ENCODE peak calls at places on chromosomes 3 and 15, in nine cellular contexts. D is ovary, I is A549, N is sigmoid colon, T is HepG2, C is stomach, V is SK-N-SH, U is suprapubic skin, J is esophagus muscularis mucosa. X is an unnamed sample.

GRCh38 chr3:71753716-71754609 is at the start of gene GPR27:
- DNase-seq in V (peak; percentile 85), I (peak; percentile 59), D (peak; percentile 8), J (no peak), C (no peak), U (no peak), N (no peak), T (no peak), X (no peak)

GRCh38 chr15:93049914-93050534 is 39.0 kb downstream of the RGMA start:
- DNase-seq in D (no peak), V (no peak), N (no peak), C (no peak), I (no peak), T (no peak), J (no peak), U (peak; percentile 70), X (no peak)

GRCh38 chr3:137012097-137012501 is 54.3 kb downstream of the IL20RB start:
- DNase-seq in V (no peak), T (no peak), C (no peak), J (peak; percentile 89), D (no peak), N (no peak), U (no peak), I (no peak), X (no peak)

GRCh38 chr3:196471551-196471950 is 32.0 kb downstream of the RNF168 start:
- DNase-seq in T (no peak), C (no peak), J (no peak), U (no peak), D (no peak), I (no peak), N (no peak), V (no peak), X (no peak)

GRCh38 chr15:69388259-69388658 is 25.9 kb upstream of the KIF23 start:
- DNase-seq in J (no peak), N (no peak), U (no peak), C (no peak), T (no peak), V (no peak), I (no peak), D (no peak), X (no peak)

GRCh38 chr15:88849376-88850122 is 45.8 kb downstream of the HAPLN3 start:
- DNase-seq in J (no peak), N (no peak), T (no peak), U (no peak), I (no peak), C (no peak), V (no peak), D (no peak), X (no peak)

GRCh38 chr15:67067161-67067853 is 1.9 kb downstream of the SMAD3 start:
- DNase-seq in N (no peak), D (no peak), J (no peak), V (no peak), T (no peak), I (no peak), U (no peak), C (no peak), X (no peak)

GRCh38 chr15:88032787-88033186 is 223.8 kb downstream of the NTRK3 start:
- DNase-seq in J (no peak), D (no peak), V (no peak), T (no peak), N (no peak), U (no peak), I (no peak), C (no peak), X (no peak)

GRCh38 chr3:42507751-42508335 is 5.4 kb downstream of the VIPR1 start:
- DNase-seq in U (peak; percentile 77), I (no peak), D (no peak), V (no peak), T (no peak), J (no peak), N (peak; percentile 29), C (no peak), X (peak; percentile 59)

GRCh38 chr3:37453393-37454391 is 279.3 kb upstream of the LRRFIP2 start:
- DNase-seq in D (peak; percentile 23), N (peak; percentile 83), T (peak; percentile 10), U (no peak), V (peak; percentile 77), C (peak; percentile 41), I (no peak), J (peak; percentile 94), X (peak; percentile 40)

GRCh38 chr3:4125576-4125975 is 177.6 kb upstream of the SETMAR start:
- DNase-seq in D (no peak), J (no peak), T (no peak), N (no peak), I (no peak), C (no peak), V (no peak), U (no peak), X (no peak)

GRCh38 chr15:76823903-76824302 is 81.2 kb downstream of the SCAPER start:
- DNase-seq in J (no peak), D (no peak), T (no peak), N (no peak), V (no peak), C (no peak), U (no peak), I (no peak), X (no peak)

GRCh38 chr3:101379695-101380376 is 59.5 kb upstream of the IMPG2 start:
- DNase-seq in N (no peak), V (no peak), C (no peak), U (no peak), I (no peak), J (no peak), T (no peak), D (no peak), X (no peak)

DNA sequence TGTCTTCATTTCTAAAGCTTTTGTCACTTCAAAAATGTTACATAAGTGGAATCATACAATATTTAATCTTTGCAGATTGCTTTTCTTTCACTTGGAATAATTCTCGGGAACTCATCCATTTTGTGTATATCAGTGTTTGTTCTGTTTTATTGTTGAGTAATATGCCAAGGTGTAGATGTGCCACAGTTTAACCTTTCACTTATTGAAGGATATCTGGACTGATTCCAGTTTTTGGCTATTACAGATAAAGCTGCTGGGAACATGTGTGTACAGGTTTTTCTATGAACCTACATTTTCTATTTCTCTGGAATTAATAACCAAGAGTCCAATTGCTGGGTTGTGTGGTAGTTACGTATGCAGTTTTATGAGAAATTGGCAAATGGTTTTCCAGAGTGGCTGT is 334.9 kb downstream of the PTPRG start:
- DNase-seq in V (no peak), T (no peak), U (no peak), I (no peak), C (no peak), J (no peak), D (no peak), N (no peak), X (no peak)
- TF ChIP-seq EP300 in V (no peak), T (no peak), U (no peak), I (no peak), C (no peak), J (no peak), D (no peak), N (no peak), X (no peak)

DNA sequence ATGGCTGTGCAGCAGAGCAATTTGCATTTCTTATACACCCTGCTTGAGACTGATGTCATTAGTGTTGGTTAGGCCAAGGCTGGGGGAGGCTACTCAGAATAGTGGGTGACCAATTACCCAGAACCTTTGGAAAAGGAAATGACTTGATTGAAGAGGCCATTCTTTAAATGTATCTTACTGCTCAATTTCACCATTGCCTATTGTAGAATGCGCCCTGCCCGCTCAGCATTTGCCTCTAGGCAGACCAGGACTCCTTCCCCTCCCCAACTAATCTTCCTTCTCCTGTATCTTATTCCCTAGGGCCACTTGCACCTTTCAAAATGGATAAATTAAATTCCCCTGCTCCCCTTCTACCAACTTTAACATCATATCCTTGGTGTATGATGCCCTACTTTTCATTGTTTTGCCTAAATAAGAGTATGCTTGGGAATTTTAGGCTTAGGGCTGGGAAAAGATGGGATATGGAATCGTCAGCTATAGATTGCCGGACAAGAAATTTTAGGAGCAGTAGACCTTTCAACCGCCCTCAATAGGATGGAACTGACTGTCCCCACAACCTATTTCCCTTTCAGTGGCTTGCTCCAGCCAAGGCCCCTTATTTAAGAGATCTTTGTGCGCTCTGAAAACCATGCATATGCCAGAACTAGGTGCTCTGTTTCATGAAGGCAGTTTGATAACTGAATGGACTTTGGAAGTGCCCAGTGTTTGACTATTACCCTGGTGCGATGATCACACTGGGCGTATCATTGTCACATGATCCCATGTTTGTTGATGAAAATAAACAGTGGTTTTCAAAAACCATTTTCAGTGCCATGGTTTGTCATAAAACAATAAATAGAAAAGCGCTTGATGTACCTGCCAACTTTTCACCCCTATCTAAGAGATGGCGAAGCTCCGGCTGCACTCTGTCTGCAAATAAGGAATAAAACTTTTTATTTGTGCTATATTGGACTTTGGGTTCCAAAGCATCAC is 74.4 kb upstream of the TSEN2 start:
- DNase-seq in T (peak; percentile 88), D (no peak), C (peak; percentile 33), V (no peak), U (no peak), N (no peak), I (no peak), J (peak; percentile 70), X (peak; percentile 62)
- H3K4me3 ChIP-seq in T (no peak overlapping the region), D (no peak overlapping the region), C (no peak overlapping the region), V (no peak overlapping the region), U (no peak overlapping the region), N (no peak overlapping the region), I (no peak overlapping the region), J (no peak overlapping the region), X (no peak overlapping the region)

DNA sequence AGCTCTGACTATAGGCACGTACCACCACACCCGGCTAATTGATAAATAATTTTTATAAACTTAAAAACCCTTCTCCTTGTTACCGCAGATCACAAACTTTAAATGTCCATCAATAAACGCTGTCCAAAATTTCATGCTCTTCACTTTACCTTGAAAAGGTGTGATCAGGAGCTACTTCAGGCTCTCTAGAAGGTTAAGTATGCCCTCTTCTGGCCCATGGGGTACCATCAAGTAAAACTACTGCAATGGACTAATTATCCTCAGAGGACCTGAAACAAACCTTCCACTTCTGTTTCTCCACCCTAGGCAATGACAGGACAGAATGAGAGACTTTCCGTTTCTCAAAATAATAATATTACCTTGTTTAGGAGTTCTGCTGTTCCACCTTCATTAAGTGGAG is 9.2 kb downstream of the LZTFL1 start:
- DNase-seq in J (no peak), D (no peak), C (no peak), I (peak; percentile 37), U (no peak), V (peak; percentile 25), T (no peak), N (no peak), X (no peak)
- TF ChIP-seq EP300 in J (no peak), D (no peak), C (no peak), I (no peak), U (no peak), V (no peak), T (no peak), N (no peak), X (no peak)

DNA sequence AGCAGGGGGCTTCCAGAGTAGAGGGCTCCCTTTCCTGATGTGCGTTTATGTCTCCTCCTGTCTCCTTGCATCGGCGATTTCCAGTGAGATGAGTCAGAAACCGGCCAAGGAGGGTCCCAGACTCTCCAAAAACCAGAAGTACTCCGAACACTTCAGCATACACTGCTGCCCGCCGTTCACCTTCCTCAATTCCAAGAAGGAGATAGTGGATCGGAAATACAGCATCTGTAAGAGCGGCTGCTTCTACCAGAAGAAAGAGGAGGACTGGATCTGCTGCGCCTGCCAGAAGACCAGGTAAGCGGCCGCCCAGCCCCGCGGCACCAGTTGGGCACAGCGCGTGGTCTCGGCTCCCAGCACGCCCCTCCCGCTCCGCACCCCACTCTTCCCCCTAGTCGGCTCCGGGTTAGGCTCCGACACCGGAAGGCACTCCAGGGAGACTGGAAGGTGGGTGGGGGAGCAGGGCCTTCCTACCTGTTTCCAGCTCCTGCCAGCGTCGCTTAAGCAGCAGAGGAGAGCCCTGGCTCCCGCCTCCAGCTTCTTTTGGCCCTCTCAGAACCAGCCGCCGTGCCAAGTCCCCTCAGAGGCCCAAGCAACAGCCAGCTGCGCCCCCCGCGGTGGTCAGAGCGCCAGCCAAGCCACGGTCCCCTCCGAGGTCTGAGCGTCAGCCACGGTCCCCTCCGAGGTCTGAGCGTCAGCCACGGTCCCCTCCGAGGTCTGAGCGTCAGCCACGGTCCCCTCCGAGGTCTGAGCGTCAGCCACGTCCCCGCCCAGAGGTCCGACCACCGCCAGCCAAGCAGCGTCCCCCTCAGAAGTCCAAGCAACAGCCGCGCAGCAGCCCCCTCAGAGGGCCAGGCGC is 34.7 kb downstream of the MOBP start:
- DNase-seq in J (no peak), V (peak; percentile 76), U (no peak), I (no peak), T (no peak), N (no peak), C (no peak), D (no peak), X (peak; percentile 20)
- H3K4me3 ChIP-seq in J (peak overlapping the region; percentile 34), V (no peak overlapping the region), U (peak overlapping the region; percentile 16), I (no peak overlapping the region), T (no peak overlapping the region), N (no peak overlapping the region), C (peak overlapping the region; percentile 6), D (peak overlapping the region; percentile 23), X (no peak overlapping the region)

X was measured in transverse colon.